ENCODE peak calls at places on chromosomes 1 and 21, in eight cellular contexts. F is Caco-2; Y is K562; G is CD8-positive, alpha-beta T cell; Q is endothelial cell of umbilical vein; S is hepatocyte; A is aorta; E is ovary. T is an unnamed sample.

GRCh38 chr1:211965108-211965805 is 70.1 kb downstream of the INTS7 start:
- DNase-seq in F (no peak), Y (no peak), G (no peak), Q (no peak), S (no peak), A (no peak), E (no peak), T (no peak)

GRCh38 chr1:91591175-91591968 is 90.7 kb downstream of the CDC7 start:
- DNase-seq in F (no peak), Y (peak; percentile 73), G (no peak), Q (no peak), S (peak; percentile 62), A (no peak), E (no peak), T (no peak)

GRCh38 chr21:25639922-25640670 is 1.0 kb downstream of the JAM2 start:
- DNase-seq in F (no peak), Y (no peak), G (peak; percentile 51), Q (peak; percentile 21), S (peak; percentile 22), A (peak; percentile 79), E (peak; percentile 61), T (peak; percentile 73)

GRCh38 chr1:220028496-220028895 is 17.8 kb downstream of the EPRS1 start:
- DNase-seq in F (no peak), Y (no peak), G (no peak), Q (no peak), S (no peak), A (no peak), E (no peak), T (no peak)

GRCh38 chr1:153587314-153587713 is 21.7 kb upstream of the S100A2 start:
- DNase-seq in F (no peak), Y (no peak), G (no peak), Q (no peak), S (no peak), A (no peak), E (no peak), T (no peak)

GRCh38 chr1:115138973-115139372 is 49.7 kb upstream of the TSPAN2 start:
- DNase-seq in F (peak; percentile 76), Y (peak; percentile 82), G (peak; percentile 73), Q (peak; percentile 79), S (peak; percentile 94), A (peak; percentile 94), E (peak; percentile 90), T (peak; percentile 92)

GRCh38 chr1:235161685-235162327 is 756 bp upstream of the RBM34 start:
- DNase-seq in F (no peak), Y (peak; percentile 21), G (no peak), Q (no peak), S (no peak), A (no peak), E (no peak), T (no peak)

GRCh38 chr1:48790397-48790796 is 13.7 kb upstream of the BEND5 start:
- DNase-seq in F (no peak), Y (no peak), G (no peak), Q (no peak), S (no peak), A (no peak), E (no peak), T (no peak)

GRCh38 chr1:40167317-40167716 is 6.1 kb downstream of the RLF start:
- DNase-seq in F (no peak), Y (no peak), G (no peak), Q (no peak), S (no peak), A (no peak), E (no peak), T (no peak)

GRCh38 chr1:60621524-60621923 is 460.8 kb upstream of the NFIA start:
- DNase-seq in F (no peak), Y (no peak), G (no peak), Q (peak; percentile 90), S (peak; percentile 14), A (no peak), E (no peak), T (peak; percentile 22)

GRCh38 chr1:62285984-62286481 is 33.2 kb downstream of the KANK4 start:
- DNase-seq in F (peak; percentile 28), Y (no peak), G (no peak), Q (peak; percentile 7), S (no peak), A (no peak), E (no peak), T (no peak)

GRCh38 chr1:213491468-213491867 is 440.4 kb downstream of the RPS6KC1 start:
- DNase-seq in F (no peak), Y (no peak), G (no peak), Q (no peak), S (no peak), A (no peak), E (no peak), T (no peak)

GRCh38 chr1:204108312-204109141 is 35.6 kb downstream of the SOX13 start:
- DNase-seq in F (no peak), Y (no peak), G (no peak), Q (peak; percentile 89), S (no peak), A (peak; percentile 49), E (no peak), T (no peak)

GRCh38 chr1:165501351-165501974 is 42.3 kb upstream of the LRRC52 start:
- DNase-seq in F (no peak), Y (no peak), G (no peak), Q (no peak), S (no peak), A (no peak), E (no peak), T (no peak)

GRCh38 chr1:151165281-151165737 is 393 bp downstream of the LYSMD1 start:
- DNase-seq in F (no peak), Y (no peak), G (no peak), Q (no peak), S (peak; percentile 62), A (peak; percentile 83), E (peak; percentile 73), T (peak; percentile 83)

GRCh38 chr1:12630946-12631540 is 12.8 kb upstream of the AADACL4 start:
- DNase-seq in F (no peak), Y (no peak), G (no peak), Q (no peak), S (no peak), A (no peak), E (no peak), T (no peak)

GRCh38 chr1:203172184-203173115 is 3.2 kb downstream of the MYBPH start:
- DNase-seq in F (peak; percentile 80), Y (peak; percentile 85), G (peak; percentile 54), Q (peak; percentile 51), S (peak; percentile 64), A (peak; percentile 82), E (peak; percentile 38), T (peak; percentile 44)

DNA sequence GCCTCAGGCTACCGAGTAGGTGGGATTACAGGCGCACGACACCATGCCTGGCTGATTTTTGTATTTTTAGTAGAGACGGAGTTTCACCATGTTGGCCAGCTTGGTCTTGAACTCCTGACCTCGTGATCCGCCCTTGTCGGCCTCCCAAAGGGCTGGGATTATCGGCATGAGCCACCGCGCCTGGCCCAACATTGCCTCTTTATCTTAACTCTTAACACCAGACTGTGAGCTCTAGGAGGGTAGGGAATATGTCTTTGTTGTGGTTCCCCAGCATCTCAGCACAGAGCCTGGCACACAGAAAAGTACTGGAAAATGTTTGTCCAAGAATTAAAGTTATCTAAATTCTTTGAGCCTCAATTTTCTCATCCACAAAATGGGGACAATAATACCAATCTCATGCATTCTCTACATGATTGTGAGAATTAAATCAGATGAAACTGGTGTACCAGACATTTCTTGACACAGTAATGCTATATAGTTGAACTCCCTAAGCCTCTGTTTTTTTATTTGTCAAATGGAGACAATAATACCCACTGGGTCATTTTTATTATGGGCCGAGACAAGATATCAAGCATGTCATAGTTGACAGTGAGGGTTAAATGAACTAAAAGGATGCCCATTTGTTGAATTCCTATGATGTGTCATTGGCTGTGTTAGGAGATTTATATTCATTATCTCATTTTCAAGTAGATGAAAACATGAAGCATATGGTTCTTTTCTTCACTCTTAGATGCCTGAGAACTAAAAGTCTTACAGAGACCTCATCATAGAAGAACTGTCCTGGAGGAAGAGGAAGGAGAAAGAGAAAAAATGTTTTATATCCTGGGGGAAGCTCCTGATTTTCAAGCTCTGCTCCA is 17.7 kb upstream of the OTUD3 start:
- DNase-seq in F (no peak), Y (no peak), G (no peak), Q (no peak), S (no peak), A (no peak), E (no peak), T (no peak)
- H3K4me1 ChIP-seq in F (peaks cover 43% of the 10 kb centered on the region), Y (no peaks in the 10 kb centered on the region), G (no peaks in the 10 kb centered on the region), Q (no peaks in the 10 kb centered on the region), S (peaks cover 10% of the 10 kb centered on the region), A (no peaks in the 10 kb centered on the region), E (no peaks in the 10 kb centered on the region), T (no peaks in the 10 kb centered on the region)

GRCh38 chr1:58006421-58007032 is 540.0 kb downstream of the OMA1 start:
- DNase-seq in F (no peak), Y (no peak), G (no peak), Q (no peak), S (no peak), A (no peak), E (no peak), T (no peak)
- H3K4me3 ChIP-seq in F (no peak overlapping the region), Y (no peak overlapping the region), G (no peak overlapping the region), Q (no peak overlapping the region), S (no peak overlapping the region), A (no peak overlapping the region), E (no peak overlapping the region), T (no peak overlapping the region)

GRCh38 chr1:205715628-205716027 is 34.4 kb downstream of the NUCKS1 start:
- DNase-seq in F (no peak), Y (no peak), G (no peak), Q (no peak), S (no peak), A (no peak), E (no peak), T (no peak)
- H3K4me1 ChIP-seq in F (no peaks in the 10 kb centered on the region), Y (no peaks in the 10 kb centered on the region), G (no peaks in the 10 kb centered on the region), Q (no peaks in the 10 kb centered on the region), S (peaks cover 25% of the 10 kb centered on the region), A (no peaks in the 10 kb centered on the region), E (peaks cover 1% of the 10 kb centered on the region), T (peaks cover 1% of the 10 kb centered on the region)

DNA sequence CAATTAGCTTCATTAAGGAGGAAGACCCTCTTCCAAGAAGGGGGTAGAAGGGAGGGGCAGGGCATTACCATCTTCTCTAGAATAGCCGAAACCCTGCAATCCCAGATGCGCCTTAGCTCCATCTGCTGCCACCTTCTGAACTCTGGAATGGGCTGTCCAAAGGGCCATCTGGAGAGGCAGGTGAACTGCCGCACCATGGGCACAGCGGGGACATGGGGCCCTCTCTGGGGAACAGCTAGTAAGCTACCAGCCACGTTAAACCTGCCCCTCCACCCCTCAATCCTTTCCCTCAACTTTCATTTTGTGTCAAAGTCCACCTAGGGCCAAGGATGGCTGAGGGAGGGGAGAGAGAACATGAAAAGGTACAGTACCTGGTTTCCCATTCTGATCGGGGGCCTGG is 56.8 kb downstream of the MRPL37 start:
- DNase-seq in F (no peak), Y (no peak), G (no peak), Q (no peak), S (peak; percentile 49), A (no peak), E (no peak), T (no peak)
- H3K4me3 ChIP-seq in F (no peak overlapping the region), Y (no peak overlapping the region), G (no peak overlapping the region), Q (no peak overlapping the region), S (no peak overlapping the region), A (no peak overlapping the region), E (no peak overlapping the region), T (no peak overlapping the region)

GRCh38 chr21:46180778-46181391 is 3.4 kb downstream of the SPATC1L start:
- DNase-seq in F (no peak), Y (no peak), G (no peak), Q (no peak), S (no peak), A (peak; percentile 73), E (no peak), T (no peak)
- H3K4me1 ChIP-seq in F (no peaks in the 10 kb centered on the region), Y (peaks cover 63% of the 10 kb centered on the region), G (peaks cover 9% of the 10 kb centered on the region), Q (peaks cover 9% of the 10 kb centered on the region), S (no peaks in the 10 kb centered on the region), A (no peaks in the 10 kb centered on the region), E (peaks cover 3% of the 10 kb centered on the region), T (no peaks in the 10 kb centered on the region)